ENCODE peak calls at places on chromosomes 3 and 15, in seven cellular contexts. One of them, this sample, is unnamed.

GRCh38 chr3:170356596-170357175 is 829 bp upstream of the SKIL start:
- DNase-seq in gastrocnemius medialis: peak; percentile 41
- DNase-seq in pulmonary artery endothelial cell: peak; percentile 47
- DNase-seq in stimulated activated CD4-positive, alpha-beta T cell treated with anti-CD3 and anti-CD28 coated beads, Interleukin-1b, Interleukin-23, amount 100 ng/mL, for 1 hour: peak; percentile 16
- DNase-seq in activated naive CD4-positive, alpha-beta T cell treated with anti-CD3 and anti-CD28 coated beads, Interleukin-2, amount 10 ng/mL, durations not matched to agents 7 days and 5 days: no peak
- DNase-seq in COR-L47: peak; percentile 86
- DNase-seq in iris pigment epithelial cell: peak; percentile 78
- DNase-seq in this sample: peak; percentile 55

GRCh38 chr15:62899090-62899493 is 143.5 kb upstream of the TPM1 start:
- DNase-seq in gastrocnemius medialis: peak; percentile 29
- DNase-seq in pulmonary artery endothelial cell: no peak
- DNase-seq in stimulated activated CD4-positive, alpha-beta T cell treated with anti-CD3 and anti-CD28 coated beads, Interleukin-1b, Interleukin-23, amount 100 ng/mL, for 1 hour: no peak
- DNase-seq in activated naive CD4-positive, alpha-beta T cell treated with anti-CD3 and anti-CD28 coated beads, Interleukin-2, amount 10 ng/mL, durations not matched to agents 7 days and 5 days: no peak
- DNase-seq in COR-L47: no peak
- DNase-seq in iris pigment epithelial cell: no peak
- DNase-seq in this sample: no peak

GRCh38 chr3:71254658-71255057 is 328.9 kb downstream of the FOXP1 start:
- DNase-seq in gastrocnemius medialis: no peak
- DNase-seq in pulmonary artery endothelial cell: no peak
- DNase-seq in stimulated activated CD4-positive, alpha-beta T cell treated with anti-CD3 and anti-CD28 coated beads, Interleukin-1b, Interleukin-23, amount 100 ng/mL, for 1 hour: no peak
- DNase-seq in activated naive CD4-positive, alpha-beta T cell treated with anti-CD3 and anti-CD28 coated beads, Interleukin-2, amount 10 ng/mL, durations not matched to agents 7 days and 5 days: no peak
- DNase-seq in COR-L47: no peak
- DNase-seq in iris pigment epithelial cell: peak; percentile 88
- DNase-seq in this sample: peak; percentile 46

GRCh38 chr15:101201411-101202174 is 50.3 kb downstream of the CHSY1 start:
- DNase-seq in gastrocnemius medialis: peak; percentile 78
- DNase-seq in pulmonary artery endothelial cell: peak; percentile 81
- DNase-seq in stimulated activated CD4-positive, alpha-beta T cell treated with anti-CD3 and anti-CD28 coated beads, Interleukin-1b, Interleukin-23, amount 100 ng/mL, for 1 hour: no peak
- DNase-seq in activated naive CD4-positive, alpha-beta T cell treated with anti-CD3 and anti-CD28 coated beads, Interleukin-2, amount 10 ng/mL, durations not matched to agents 7 days and 5 days: peak; percentile 37
- DNase-seq in COR-L47: no peak
- DNase-seq in iris pigment epithelial cell: peak; percentile 96
- DNase-seq in this sample: peak; percentile 98

GRCh38 chr3:177875786-177876476 is 660.3 kb upstream of the KCNMB2 start:
- DNase-seq in gastrocnemius medialis: no peak
- DNase-seq in pulmonary artery endothelial cell: no peak
- DNase-seq in stimulated activated CD4-positive, alpha-beta T cell treated with anti-CD3 and anti-CD28 coated beads, Interleukin-1b, Interleukin-23, amount 100 ng/mL, for 1 hour: no peak
- DNase-seq in activated naive CD4-positive, alpha-beta T cell treated with anti-CD3 and anti-CD28 coated beads, Interleukin-2, amount 10 ng/mL, durations not matched to agents 7 days and 5 days: no peak
- DNase-seq in COR-L47: no peak
- DNase-seq in iris pigment epithelial cell: no peak
- DNase-seq in this sample: no peak

GRCh38 chr15:77126516-77126915 is 55.6 kb upstream of the TSPAN3 start:
- DNase-seq in gastrocnemius medialis: no peak
- DNase-seq in pulmonary artery endothelial cell: no peak
- DNase-seq in stimulated activated CD4-positive, alpha-beta T cell treated with anti-CD3 and anti-CD28 coated beads, Interleukin-1b, Interleukin-23, amount 100 ng/mL, for 1 hour: no peak
- DNase-seq in activated naive CD4-positive, alpha-beta T cell treated with anti-CD3 and anti-CD28 coated beads, Interleukin-2, amount 10 ng/mL, durations not matched to agents 7 days and 5 days: no peak
- DNase-seq in COR-L47: no peak
- DNase-seq in iris pigment epithelial cell: no peak
- DNase-seq in this sample: no peak

GRCh38 chr3:176769547-176770190 is 427.6 kb downstream of the TBL1XR1 start:
- DNase-seq in gastrocnemius medialis: no peak
- DNase-seq in pulmonary artery endothelial cell: no peak
- DNase-seq in stimulated activated CD4-positive, alpha-beta T cell treated with anti-CD3 and anti-CD28 coated beads, Interleukin-1b, Interleukin-23, amount 100 ng/mL, for 1 hour: no peak
- DNase-seq in activated naive CD4-positive, alpha-beta T cell treated with anti-CD3 and anti-CD28 coated beads, Interleukin-2, amount 10 ng/mL, durations not matched to agents 7 days and 5 days: no peak
- DNase-seq in COR-L47: no peak
- DNase-seq in iris pigment epithelial cell: no peak
- DNase-seq in this sample: no peak

GRCh38 chr3:15099364-15100098 is 583 bp upstream of the RBSN start:
- DNase-seq in gastrocnemius medialis: no peak
- DNase-seq in pulmonary artery endothelial cell: no peak
- DNase-seq in stimulated activated CD4-positive, alpha-beta T cell treated with anti-CD3 and anti-CD28 coated beads, Interleukin-1b, Interleukin-23, amount 100 ng/mL, for 1 hour: no peak
- DNase-seq in activated naive CD4-positive, alpha-beta T cell treated with anti-CD3 and anti-CD28 coated beads, Interleukin-2, amount 10 ng/mL, durations not matched to agents 7 days and 5 days: peak; percentile 28
- DNase-seq in COR-L47: no peak
- DNase-seq in iris pigment epithelial cell: no peak
- DNase-seq in this sample: no peak

GRCh38 chr15:76517910-76518309 is 181.3 kb downstream of the ISL2 start:
- DNase-seq in gastrocnemius medialis: no peak
- DNase-seq in pulmonary artery endothelial cell: no peak
- DNase-seq in stimulated activated CD4-positive, alpha-beta T cell treated with anti-CD3 and anti-CD28 coated beads, Interleukin-1b, Interleukin-23, amount 100 ng/mL, for 1 hour: no peak
- DNase-seq in activated naive CD4-positive, alpha-beta T cell treated with anti-CD3 and anti-CD28 coated beads, Interleukin-2, amount 10 ng/mL, durations not matched to agents 7 days and 5 days: no peak
- DNase-seq in COR-L47: no peak
- DNase-seq in iris pigment epithelial cell: no peak
- DNase-seq in this sample: no peak

GRCh38 chr3:42127226-42127625 is 36.1 kb downstream of the TRAK1 start:
- DNase-seq in gastrocnemius medialis: no peak
- DNase-seq in pulmonary artery endothelial cell: no peak
- DNase-seq in stimulated activated CD4-positive, alpha-beta T cell treated with anti-CD3 and anti-CD28 coated beads, Interleukin-1b, Interleukin-23, amount 100 ng/mL, for 1 hour: no peak
- DNase-seq in activated naive CD4-positive, alpha-beta T cell treated with anti-CD3 and anti-CD28 coated beads, Interleukin-2, amount 10 ng/mL, durations not matched to agents 7 days and 5 days: no peak
- DNase-seq in COR-L47: no peak
- DNase-seq in iris pigment epithelial cell: no peak
- DNase-seq in this sample: no peak